ENCODE peak calls at places on chromosomes 4 and X, in eight cellular contexts. One of them, this sample, is unnamed.

GRCh38 chr4:150116506-150116905 is 38.3 kb downstream of the DCLK2 start:
- DNase-seq in activated T-helper 1 cell treated with Interleukin-2 at 50 U/mL for 16 hours: no peak
- DNase-seq in activated CD8-positive, alpha-beta T cell treated with anti-CD3 and anti-CD28 coated beads for 36 hours: no peak
- DNase-seq in right cardiac atrium: no peak
- DNase-seq in endothelial cell: no peak
- DNase-seq in iris pigment epithelial cell: no peak
- DNase-seq in GM04504: no peak
- DNase-seq in stimulated activated CD4-positive, alpha-beta T cell treated with anti-CD3 and anti-CD28 coated beads, Interleukin-12 subunit alpha, Interleukin-12 subunit beta, amount 100 ng/mL, for 24 hours: no peak
- DNase-seq in this sample: no peak

GRCh38 chr4:87209182-87209581 is 11.2 kb downstream of the KLHL8 start:
- DNase-seq in activated T-helper 1 cell treated with Interleukin-2 at 50 U/mL for 16 hours: no peak
- DNase-seq in activated CD8-positive, alpha-beta T cell treated with anti-CD3 and anti-CD28 coated beads for 36 hours: no peak
- DNase-seq in right cardiac atrium: no peak
- DNase-seq in endothelial cell: no peak
- DNase-seq in iris pigment epithelial cell: no peak
- DNase-seq in GM04504: no peak
- DNase-seq in stimulated activated CD4-positive, alpha-beta T cell treated with anti-CD3 and anti-CD28 coated beads, Interleukin-12 subunit alpha, Interleukin-12 subunit beta, amount 100 ng/mL, for 24 hours: no peak
- DNase-seq in this sample: no peak

GRCh38 chrX:21131346-21131745 is 242.9 kb upstream of the CNKSR2 start:
- DNase-seq in activated T-helper 1 cell treated with Interleukin-2 at 50 U/mL for 16 hours: no peak
- DNase-seq in activated CD8-positive, alpha-beta T cell treated with anti-CD3 and anti-CD28 coated beads for 36 hours: no peak
- DNase-seq in right cardiac atrium: no peak
- DNase-seq in endothelial cell: no peak
- DNase-seq in iris pigment epithelial cell: no peak
- DNase-seq in GM04504: no peak
- DNase-seq in stimulated activated CD4-positive, alpha-beta T cell treated with anti-CD3 and anti-CD28 coated beads, Interleukin-12 subunit alpha, Interleukin-12 subunit beta, amount 100 ng/mL, for 24 hours: no peak
- DNase-seq in this sample: no peak

GRCh38 chr4:189845145-189845846 is 95.4 kb upstream of the FRG1 start:
- DNase-seq in activated T-helper 1 cell treated with Interleukin-2 at 50 U/mL for 16 hours: no peak
- DNase-seq in activated CD8-positive, alpha-beta T cell treated with anti-CD3 and anti-CD28 coated beads for 36 hours: no peak
- DNase-seq in right cardiac atrium: no peak
- DNase-seq in endothelial cell: no peak
- DNase-seq in iris pigment epithelial cell: peak; percentile 11
- DNase-seq in GM04504: peak; percentile 7
- DNase-seq in stimulated activated CD4-positive, alpha-beta T cell treated with anti-CD3 and anti-CD28 coated beads, Interleukin-12 subunit alpha, Interleukin-12 subunit beta, amount 100 ng/mL, for 24 hours: no peak
- DNase-seq in this sample: no peak

GRCh38 chr4:142801966-142802365 is 44.1 kb downstream of the INPP4B start:
- DNase-seq in activated T-helper 1 cell treated with Interleukin-2 at 50 U/mL for 16 hours: no peak
- DNase-seq in activated CD8-positive, alpha-beta T cell treated with anti-CD3 and anti-CD28 coated beads for 36 hours: peak; percentile 67
- DNase-seq in right cardiac atrium: no peak
- DNase-seq in endothelial cell: no peak
- DNase-seq in iris pigment epithelial cell: no peak
- DNase-seq in GM04504: no peak
- DNase-seq in stimulated activated CD4-positive, alpha-beta T cell treated with anti-CD3 and anti-CD28 coated beads, Interleukin-12 subunit alpha, Interleukin-12 subunit beta, amount 100 ng/mL, for 24 hours: no peak
- DNase-seq in this sample: no peak

GRCh38 chr4:72568959-72569718 is at the start of gene ADAMTS3:
- DNase-seq in activated T-helper 1 cell treated with Interleukin-2 at 50 U/mL for 16 hours: no peak
- DNase-seq in activated CD8-positive, alpha-beta T cell treated with anti-CD3 and anti-CD28 coated beads for 36 hours: peak; percentile 3
- DNase-seq in right cardiac atrium: peak; percentile 71
- DNase-seq in endothelial cell: peak; percentile 71
- DNase-seq in iris pigment epithelial cell: peak; percentile 72
- DNase-seq in GM04504: no peak
- DNase-seq in stimulated activated CD4-positive, alpha-beta T cell treated with anti-CD3 and anti-CD28 coated beads, Interleukin-12 subunit alpha, Interleukin-12 subunit beta, amount 100 ng/mL, for 24 hours: no peak
- DNase-seq in this sample: peak; percentile 54

GRCh38 chrX:134982748-134983147 is 8.0 kb upstream of the SMIM10 start:
- DNase-seq in activated T-helper 1 cell treated with Interleukin-2 at 50 U/mL for 16 hours: no peak
- DNase-seq in activated CD8-positive, alpha-beta T cell treated with anti-CD3 and anti-CD28 coated beads for 36 hours: no peak
- DNase-seq in right cardiac atrium: no peak
- DNase-seq in endothelial cell: no peak
- DNase-seq in iris pigment epithelial cell: no peak
- DNase-seq in GM04504: no peak
- DNase-seq in stimulated activated CD4-positive, alpha-beta T cell treated with anti-CD3 and anti-CD28 coated beads, Interleukin-12 subunit alpha, Interleukin-12 subunit beta, amount 100 ng/mL, for 24 hours: no peak
- DNase-seq in this sample: no peak

GRCh38 chr4:52780627-52781354 is 29.6 kb upstream of the ERVMER34-1 start:
- DNase-seq in activated T-helper 1 cell treated with Interleukin-2 at 50 U/mL for 16 hours: no peak
- DNase-seq in activated CD8-positive, alpha-beta T cell treated with anti-CD3 and anti-CD28 coated beads for 36 hours: no peak
- DNase-seq in right cardiac atrium: no peak
- DNase-seq in endothelial cell: no peak
- DNase-seq in iris pigment epithelial cell: peak; percentile 5
- DNase-seq in GM04504: no peak
- DNase-seq in stimulated activated CD4-positive, alpha-beta T cell treated with anti-CD3 and anti-CD28 coated beads, Interleukin-12 subunit alpha, Interleukin-12 subunit beta, amount 100 ng/mL, for 24 hours: no peak
- DNase-seq in this sample: no peak

GRCh38 chrX:70636218-70636617 is 191.6 kb downstream of the DLG3 start:
- DNase-seq in activated T-helper 1 cell treated with Interleukin-2 at 50 U/mL for 16 hours: no peak
- DNase-seq in activated CD8-positive, alpha-beta T cell treated with anti-CD3 and anti-CD28 coated beads for 36 hours: no peak
- DNase-seq in right cardiac atrium: no peak
- DNase-seq in endothelial cell: no peak
- DNase-seq in iris pigment epithelial cell: no peak
- DNase-seq in GM04504: no peak
- DNase-seq in stimulated activated CD4-positive, alpha-beta T cell treated with anti-CD3 and anti-CD28 coated beads, Interleukin-12 subunit alpha, Interleukin-12 subunit beta, amount 100 ng/mL, for 24 hours: no peak
- DNase-seq in this sample: no peak

GRCh38 chr4:52106142-52106541 is 55.0 kb downstream of the SPATA18 start:
- DNase-seq in activated T-helper 1 cell treated with Interleukin-2 at 50 U/mL for 16 hours: no peak
- DNase-seq in activated CD8-positive, alpha-beta T cell treated with anti-CD3 and anti-CD28 coated beads for 36 hours: no peak
- DNase-seq in right cardiac atrium: no peak
- DNase-seq in endothelial cell: no peak
- DNase-seq in iris pigment epithelial cell: no peak
- DNase-seq in GM04504: no peak
- DNase-seq in stimulated activated CD4-positive, alpha-beta T cell treated with anti-CD3 and anti-CD28 coated beads, Interleukin-12 subunit alpha, Interleukin-12 subunit beta, amount 100 ng/mL, for 24 hours: no peak
- DNase-seq in this sample: no peak

GRCh38 chrX:37357436-37357835 is 8.3 kb downstream of the PRRG1 start:
- DNase-seq in activated T-helper 1 cell treated with Interleukin-2 at 50 U/mL for 16 hours: no peak
- DNase-seq in activated CD8-positive, alpha-beta T cell treated with anti-CD3 and anti-CD28 coated beads for 36 hours: no peak
- DNase-seq in right cardiac atrium: no peak
- DNase-seq in endothelial cell: no peak
- DNase-seq in iris pigment epithelial cell: peak; percentile 31
- DNase-seq in GM04504: no peak
- DNase-seq in stimulated activated CD4-positive, alpha-beta T cell treated with anti-CD3 and anti-CD28 coated beads, Interleukin-12 subunit alpha, Interleukin-12 subunit beta, amount 100 ng/mL, for 24 hours: no peak
- DNase-seq in this sample: no peak

GRCh38 chr4:109703664-109704351 is 563 bp upstream of the CASP6 start:
- DNase-seq in activated T-helper 1 cell treated with Interleukin-2 at 50 U/mL for 16 hours: no peak
- DNase-seq in activated CD8-positive, alpha-beta T cell treated with anti-CD3 and anti-CD28 coated beads for 36 hours: no peak
- DNase-seq in right cardiac atrium: no peak
- DNase-seq in endothelial cell: no peak
- DNase-seq in iris pigment epithelial cell: peak; percentile 32
- DNase-seq in GM04504: no peak
- DNase-seq in stimulated activated CD4-positive, alpha-beta T cell treated with anti-CD3 and anti-CD28 coated beads, Interleukin-12 subunit alpha, Interleukin-12 subunit beta, amount 100 ng/mL, for 24 hours: no peak
- DNase-seq in this sample: no peak

GRCh38 chrX:71846429-71846828 is 64.2 kb upstream of the NHSL2 start:
- DNase-seq in activated T-helper 1 cell treated with Interleukin-2 at 50 U/mL for 16 hours: no peak
- DNase-seq in activated CD8-positive, alpha-beta T cell treated with anti-CD3 and anti-CD28 coated beads for 36 hours: no peak
- DNase-seq in right cardiac atrium: no peak
- DNase-seq in endothelial cell: no peak
- DNase-seq in iris pigment epithelial cell: peak; percentile 62
- DNase-seq in GM04504: no peak
- DNase-seq in stimulated activated CD4-positive, alpha-beta T cell treated with anti-CD3 and anti-CD28 coated beads, Interleukin-12 subunit alpha, Interleukin-12 subunit beta, amount 100 ng/mL, for 24 hours: no peak
- DNase-seq in this sample: no peak

GRCh38 chr4:169410839-169411770 is 140.3 kb upstream of the SH3RF1 start:
- DNase-seq in activated T-helper 1 cell treated with Interleukin-2 at 50 U/mL for 16 hours: peak; percentile 24
- DNase-seq in activated CD8-positive, alpha-beta T cell treated with anti-CD3 and anti-CD28 coated beads for 36 hours: peak; percentile 84
- DNase-seq in right cardiac atrium: no peak
- DNase-seq in endothelial cell: peak; percentile 56
- DNase-seq in iris pigment epithelial cell: peak; percentile 89
- DNase-seq in GM04504: peak; percentile 79
- DNase-seq in stimulated activated CD4-positive, alpha-beta T cell treated with anti-CD3 and anti-CD28 coated beads, Interleukin-12 subunit alpha, Interleukin-12 subunit beta, amount 100 ng/mL, for 24 hours: no peak
- DNase-seq in this sample: no peak

GRCh38 chr4:56804551-56804950 is 16.9 kb downstream of the SPINK2 start:
- DNase-seq in activated T-helper 1 cell treated with Interleukin-2 at 50 U/mL for 16 hours: no peak
- DNase-seq in activated CD8-positive, alpha-beta T cell treated with anti-CD3 and anti-CD28 coated beads for 36 hours: no peak
- DNase-seq in right cardiac atrium: no peak
- DNase-seq in endothelial cell: no peak
- DNase-seq in iris pigment epithelial cell: peak; percentile 80
- DNase-seq in GM04504: no peak
- DNase-seq in stimulated activated CD4-positive, alpha-beta T cell treated with anti-CD3 and anti-CD28 coated beads, Interleukin-12 subunit alpha, Interleukin-12 subunit beta, amount 100 ng/mL, for 24 hours: no peak
- DNase-seq in this sample: no peak

GRCh38 chrX:11151799-11152591 is 40.9 kb downstream of the HCCS start:
- DNase-seq in activated T-helper 1 cell treated with Interleukin-2 at 50 U/mL for 16 hours: no peak
- DNase-seq in activated CD8-positive, alpha-beta T cell treated with anti-CD3 and anti-CD28 coated beads for 36 hours: no peak
- DNase-seq in right cardiac atrium: no peak
- DNase-seq in endothelial cell: no peak
- DNase-seq in iris pigment epithelial cell: peak; percentile 18
- DNase-seq in GM04504: no peak
- DNase-seq in stimulated activated CD4-positive, alpha-beta T cell treated with anti-CD3 and anti-CD28 coated beads, Interleukin-12 subunit alpha, Interleukin-12 subunit beta, amount 100 ng/mL, for 24 hours: no peak
- DNase-seq in this sample: no peak

GRCh38 chrX:6382284-6382683 is 152.6 kb downstream of the VCX3A start:
- DNase-seq in activated T-helper 1 cell treated with Interleukin-2 at 50 U/mL for 16 hours: no peak
- DNase-seq in activated CD8-positive, alpha-beta T cell treated with anti-CD3 and anti-CD28 coated beads for 36 hours: no peak
- DNase-seq in right cardiac atrium: no peak
- DNase-seq in endothelial cell: no peak
- DNase-seq in iris pigment epithelial cell: no peak
- DNase-seq in GM04504: no peak
- DNase-seq in stimulated activated CD4-positive, alpha-beta T cell treated with anti-CD3 and anti-CD28 coated beads, Interleukin-12 subunit alpha, Interleukin-12 subunit beta, amount 100 ng/mL, for 24 hours: no peak
- DNase-seq in this sample: no peak

GRCh38 chr4:69858683-69859082 is 1.3 kb downstream of the SULT1E1 start:
- DNase-seq in activated T-helper 1 cell treated with Interleukin-2 at 50 U/mL for 16 hours: no peak
- DNase-seq in activated CD8-positive, alpha-beta T cell treated with anti-CD3 and anti-CD28 coated beads for 36 hours: no peak
- DNase-seq in right cardiac atrium: no peak
- DNase-seq in endothelial cell: no peak
- DNase-seq in iris pigment epithelial cell: peak; percentile 55
- DNase-seq in GM04504: no peak
- DNase-seq in stimulated activated CD4-positive, alpha-beta T cell treated with anti-CD3 and anti-CD28 coated beads, Interleukin-12 subunit alpha, Interleukin-12 subunit beta, amount 100 ng/mL, for 24 hours: no peak
- DNase-seq in this sample: no peak

GRCh38 chr4:73870260-73870659 is 1.1 kb downstream of the CXCL1 start:
- DNase-seq in activated T-helper 1 cell treated with Interleukin-2 at 50 U/mL for 16 hours: no peak
- DNase-seq in activated CD8-positive, alpha-beta T cell treated with anti-CD3 and anti-CD28 coated beads for 36 hours: no peak
- DNase-seq in right cardiac atrium: no peak
- DNase-seq in endothelial cell: no peak
- DNase-seq in iris pigment epithelial cell: peak; percentile 71
- DNase-seq in GM04504: no peak
- DNase-seq in stimulated activated CD4-positive, alpha-beta T cell treated with anti-CD3 and anti-CD28 coated beads, Interleukin-12 subunit alpha, Interleukin-12 subunit beta, amount 100 ng/mL, for 24 hours: no peak
- DNase-seq in this sample: peak; percentile 68

GRCh38 chr4:184444953-184445309 is 29.4 kb downstream of the IRF2 start:
- DNase-seq in activated T-helper 1 cell treated with Interleukin-2 at 50 U/mL for 16 hours: no peak
- DNase-seq in activated CD8-positive, alpha-beta T cell treated with anti-CD3 and anti-CD28 coated beads for 36 hours: peak; percentile 69
- DNase-seq in right cardiac atrium: no peak
- DNase-seq in endothelial cell: no peak
- DNase-seq in iris pigment epithelial cell: no peak
- DNase-seq in GM04504: no peak
- DNase-seq in stimulated activated CD4-positive, alpha-beta T cell treated with anti-CD3 and anti-CD28 coated beads, Interleukin-12 subunit alpha, Interleukin-12 subunit beta, amount 100 ng/mL, for 24 hours: no peak
- DNase-seq in this sample: no peak

GRCh38 chr4:81492596-81492995 is 20.9 kb upstream of the RASGEF1B start:
- DNase-seq in activated T-helper 1 cell treated with Interleukin-2 at 50 U/mL for 16 hours: no peak
- DNase-seq in activated CD8-positive, alpha-beta T cell treated with anti-CD3 and anti-CD28 coated beads for 36 hours: no peak
- DNase-seq in right cardiac atrium: no peak
- DNase-seq in endothelial cell: no peak
- DNase-seq in iris pigment epithelial cell: no peak
- DNase-seq in GM04504: no peak
- DNase-seq in stimulated activated CD4-positive, alpha-beta T cell treated with anti-CD3 and anti-CD28 coated beads, Interleukin-12 subunit alpha, Interleukin-12 subunit beta, amount 100 ng/mL, for 24 hours: no peak
- DNase-seq in this sample: no peak

GRCh38 chr4:47510506-47511143 is 25.6 kb downstream of the ATP10D start:
- DNase-seq in activated T-helper 1 cell treated with Interleukin-2 at 50 U/mL for 16 hours: no peak
- DNase-seq in activated CD8-positive, alpha-beta T cell treated with anti-CD3 and anti-CD28 coated beads for 36 hours: no peak
- DNase-seq in right cardiac atrium: no peak
- DNase-seq in endothelial cell: no peak
- DNase-seq in iris pigment epithelial cell: peak; percentile 36
- DNase-seq in GM04504: no peak
- DNase-seq in stimulated activated CD4-positive, alpha-beta T cell treated with anti-CD3 and anti-CD28 coated beads, Interleukin-12 subunit alpha, Interleukin-12 subunit beta, amount 100 ng/mL, for 24 hours: no peak
- DNase-seq in this sample: no peak

GRCh38 chr4:153112071-153112460 is 92.2 kb upstream of the TRIM2 start:
- DNase-seq in activated T-helper 1 cell treated with Interleukin-2 at 50 U/mL for 16 hours: no peak
- DNase-seq in activated CD8-positive, alpha-beta T cell treated with anti-CD3 and anti-CD28 coated beads for 36 hours: no peak
- DNase-seq in right cardiac atrium: no peak
- DNase-seq in endothelial cell: no peak
- DNase-seq in iris pigment epithelial cell: no peak
- DNase-seq in GM04504: no peak
- DNase-seq in stimulated activated CD4-positive, alpha-beta T cell treated with anti-CD3 and anti-CD28 coated beads, Interleukin-12 subunit alpha, Interleukin-12 subunit beta, amount 100 ng/mL, for 24 hours: no peak
- DNase-seq in this sample: no peak

GRCh38 chrX:153794897-153795816 is 689 bp downstream of the SSR4 start:
- DNase-seq in activated T-helper 1 cell treated with Interleukin-2 at 50 U/mL for 16 hours: no peak
- DNase-seq in activated CD8-positive, alpha-beta T cell treated with anti-CD3 and anti-CD28 coated beads for 36 hours: peak; percentile 27
- DNase-seq in right cardiac atrium: no peak
- DNase-seq in endothelial cell: no peak
- DNase-seq in iris pigment epithelial cell: peak; percentile 18
- DNase-seq in GM04504: no peak
- DNase-seq in stimulated activated CD4-positive, alpha-beta T cell treated with anti-CD3 and anti-CD28 coated beads, Interleukin-12 subunit alpha, Interleukin-12 subunit beta, amount 100 ng/mL, for 24 hours: no peak
- DNase-seq in this sample: no peak

GRCh38 chr4:76090241-76090691 is 15.8 kb downstream of the ART3 start:
- DNase-seq in activated T-helper 1 cell treated with Interleukin-2 at 50 U/mL for 16 hours: no peak
- DNase-seq in activated CD8-positive, alpha-beta T cell treated with anti-CD3 and anti-CD28 coated beads for 36 hours: no peak
- DNase-seq in right cardiac atrium: no peak
- DNase-seq in endothelial cell: no peak
- DNase-seq in iris pigment epithelial cell: peak; percentile 99
- DNase-seq in GM04504: peak; percentile 69
- DNase-seq in stimulated activated CD4-positive, alpha-beta T cell treated with anti-CD3 and anti-CD28 coated beads, Interleukin-12 subunit alpha, Interleukin-12 subunit beta, amount 100 ng/mL, for 24 hours: no peak
- DNase-seq in this sample: peak; percentile 44

GRCh38 chr4:15714141-15714540 is 11.3 kb downstream of the BST1 start:
- DNase-seq in activated T-helper 1 cell treated with Interleukin-2 at 50 U/mL for 16 hours: no peak
- DNase-seq in activated CD8-positive, alpha-beta T cell treated with anti-CD3 and anti-CD28 coated beads for 36 hours: no peak
- DNase-seq in right cardiac atrium: no peak
- DNase-seq in endothelial cell: no peak
- DNase-seq in iris pigment epithelial cell: no peak
- DNase-seq in GM04504: no peak
- DNase-seq in stimulated activated CD4-positive, alpha-beta T cell treated with anti-CD3 and anti-CD28 coated beads, Interleukin-12 subunit alpha, Interleukin-12 subunit beta, amount 100 ng/mL, for 24 hours: no peak
- DNase-seq in this sample: no peak

GRCh38 chrX:15087747-15088146 is 182.1 kb downstream of the ASB9 start:
- DNase-seq in activated T-helper 1 cell treated with Interleukin-2 at 50 U/mL for 16 hours: no peak
- DNase-seq in activated CD8-positive, alpha-beta T cell treated with anti-CD3 and anti-CD28 coated beads for 36 hours: no peak
- DNase-seq in right cardiac atrium: no peak
- DNase-seq in endothelial cell: no peak
- DNase-seq in iris pigment epithelial cell: no peak
- DNase-seq in GM04504: no peak
- DNase-seq in stimulated activated CD4-positive, alpha-beta T cell treated with anti-CD3 and anti-CD28 coated beads, Interleukin-12 subunit alpha, Interleukin-12 subunit beta, amount 100 ng/mL, for 24 hours: no peak
- DNase-seq in this sample: no peak

GRCh38 chr4:154590329-154591006 is at the start of gene FGA:
- DNase-seq in activated T-helper 1 cell treated with Interleukin-2 at 50 U/mL for 16 hours: no peak
- DNase-seq in activated CD8-positive, alpha-beta T cell treated with anti-CD3 and anti-CD28 coated beads for 36 hours: no peak
- DNase-seq in right cardiac atrium: no peak
- DNase-seq in endothelial cell: no peak
- DNase-seq in iris pigment epithelial cell: no peak
- DNase-seq in GM04504: no peak
- DNase-seq in stimulated activated CD4-positive, alpha-beta T cell treated with anti-CD3 and anti-CD28 coated beads, Interleukin-12 subunit alpha, Interleukin-12 subunit beta, amount 100 ng/mL, for 24 hours: no peak
- DNase-seq in this sample: no peak

GRCh38 chr4:8830611-8831200 is 40.9 kb downstream of the HMX1 start:
- DNase-seq in activated T-helper 1 cell treated with Interleukin-2 at 50 U/mL for 16 hours: no peak
- DNase-seq in activated CD8-positive, alpha-beta T cell treated with anti-CD3 and anti-CD28 coated beads for 36 hours: no peak
- DNase-seq in right cardiac atrium: no peak
- DNase-seq in endothelial cell: no peak
- DNase-seq in iris pigment epithelial cell: no peak
- DNase-seq in GM04504: no peak
- DNase-seq in stimulated activated CD4-positive, alpha-beta T cell treated with anti-CD3 and anti-CD28 coated beads, Interleukin-12 subunit alpha, Interleukin-12 subunit beta, amount 100 ng/mL, for 24 hours: no peak
- DNase-seq in this sample: no peak

GRCh38 chr4:152308925-152309324 is 227.0 kb downstream of the FBXW7 start:
- DNase-seq in activated T-helper 1 cell treated with Interleukin-2 at 50 U/mL for 16 hours: no peak
- DNase-seq in activated CD8-positive, alpha-beta T cell treated with anti-CD3 and anti-CD28 coated beads for 36 hours: no peak
- DNase-seq in right cardiac atrium: no peak
- DNase-seq in endothelial cell: no peak
- DNase-seq in iris pigment epithelial cell: no peak
- DNase-seq in GM04504: no peak
- DNase-seq in stimulated activated CD4-positive, alpha-beta T cell treated with anti-CD3 and anti-CD28 coated beads, Interleukin-12 subunit alpha, Interleukin-12 subunit beta, amount 100 ng/mL, for 24 hours: no peak
- DNase-seq in this sample: no peak

GRCh38 chr4:174314770-174315169 is 31.1 kb downstream of the CEP44 start:
- DNase-seq in activated T-helper 1 cell treated with Interleukin-2 at 50 U/mL for 16 hours: no peak
- DNase-seq in activated CD8-positive, alpha-beta T cell treated with anti-CD3 and anti-CD28 coated beads for 36 hours: peak; percentile 12
- DNase-seq in right cardiac atrium: no peak
- DNase-seq in endothelial cell: no peak
- DNase-seq in iris pigment epithelial cell: peak; percentile 83
- DNase-seq in GM04504: peak; percentile 25
- DNase-seq in stimulated activated CD4-positive, alpha-beta T cell treated with anti-CD3 and anti-CD28 coated beads, Interleukin-12 subunit alpha, Interleukin-12 subunit beta, amount 100 ng/mL, for 24 hours: no peak
- DNase-seq in this sample: no peak

GRCh38 chr4:17781072-17781830 is at the start of gene FAM184B:
- DNase-seq in activated T-helper 1 cell treated with Interleukin-2 at 50 U/mL for 16 hours: no peak
- DNase-seq in activated CD8-positive, alpha-beta T cell treated with anti-CD3 and anti-CD28 coated beads for 36 hours: peak; percentile 23
- DNase-seq in right cardiac atrium: no peak
- DNase-seq in endothelial cell: peak; percentile 17
- DNase-seq in iris pigment epithelial cell: no peak
- DNase-seq in GM04504: no peak
- DNase-seq in stimulated activated CD4-positive, alpha-beta T cell treated with anti-CD3 and anti-CD28 coated beads, Interleukin-12 subunit alpha, Interleukin-12 subunit beta, amount 100 ng/mL, for 24 hours: no peak
- DNase-seq in this sample: no peak

GRCh38 chrX:40150503-40150902 is 52.7 kb upstream of the BCOR start:
- DNase-seq in activated T-helper 1 cell treated with Interleukin-2 at 50 U/mL for 16 hours: no peak
- DNase-seq in activated CD8-positive, alpha-beta T cell treated with anti-CD3 and anti-CD28 coated beads for 36 hours: no peak
- DNase-seq in right cardiac atrium: no peak
- DNase-seq in endothelial cell: no peak
- DNase-seq in iris pigment epithelial cell: no peak
- DNase-seq in GM04504: no peak
- DNase-seq in stimulated activated CD4-positive, alpha-beta T cell treated with anti-CD3 and anti-CD28 coated beads, Interleukin-12 subunit alpha, Interleukin-12 subunit beta, amount 100 ng/mL, for 24 hours: no peak
- DNase-seq in this sample: no peak

GRCh38 chrX:148290937-148291336 is 209.5 kb upstream of the AFF2 start:
- DNase-seq in activated T-helper 1 cell treated with Interleukin-2 at 50 U/mL for 16 hours: no peak
- DNase-seq in activated CD8-positive, alpha-beta T cell treated with anti-CD3 and anti-CD28 coated beads for 36 hours: no peak
- DNase-seq in right cardiac atrium: no peak
- DNase-seq in endothelial cell: no peak
- DNase-seq in iris pigment epithelial cell: no peak
- DNase-seq in GM04504: no peak
- DNase-seq in stimulated activated CD4-positive, alpha-beta T cell treated with anti-CD3 and anti-CD28 coated beads, Interleukin-12 subunit alpha, Interleukin-12 subunit beta, amount 100 ng/mL, for 24 hours: no peak
- DNase-seq in this sample: no peak

This sample was measured in lung.